ENCODE peak calls at places on chromosomes 16 and 17, in six cellular contexts. Q is hippocampal formation; C is stimulated activated CD4-positive, alpha-beta T cell treated with anti-CD3 and anti-CD28 coated beads, Interleukin-2, amount 100 ng/mL, for 48 hours; A is HCT116; D is NCI-H2107; M is GM04503. W is an unnamed sample.

GRCh38 chr17:16439303-16439791 is 24.0 kb downstream of the TRPV2 start:
- DNase-seq in D (no peak), C (no peak), Q (no peak), M (no peak), A (no peak), W (no peak)

GRCh38 chr17:19647697-19648474 is 665 bp upstream of the ALDH3A2 start:
- DNase-seq in C (peak; percentile 18), A (peak; percentile 23), D (peak; percentile 51), Q (peak; percentile 69), M (peak; percentile 34), W (no peak)

GRCh38 chr17:5943991-5944390 is 126.2 kb upstream of the WSCD1 start:
- DNase-seq in Q (no peak), A (no peak), D (no peak), C (no peak), M (no peak), W (no peak)

GRCh38 chr17:39666601-39667261 is 1.5 kb upstream of the PNMT start:
- DNase-seq in C (no peak), D (no peak), Q (no peak), M (no peak), A (no peak), W (no peak)

GRCh38 chr17:37710344-37710886 is 34.4 kb downstream of the HNF1B start:
- DNase-seq in C (no peak), Q (no peak), A (peak; percentile 22), M (no peak), D (peak; percentile 89), W (no peak)

GRCh38 chr17:34360571-34360970 is 2.5 kb downstream of the CCL1 start:
- DNase-seq in C (no peak), M (no peak), Q (no peak), D (no peak), A (no peak), W (no peak)

GRCh38 chr16:64012166-64012565 is 1109.7 kb downstream of the CDH11 start:
- DNase-seq in A (no peak), Q (no peak), M (no peak), C (no peak), D (no peak), W (no peak)

GRCh38 chr17:2713881-2714280 is 2.3 kb upstream of the CLUH start:
- DNase-seq in A (no peak), M (no peak), D (no peak), Q (no peak), C (no peak), W (no peak)

GRCh38 chr17:44353656-44354331 is 8.7 kb downstream of the GRN start:
- DNase-seq in D (no peak), M (no peak), C (no peak), A (no peak), Q (no peak), W (no peak)

GRCh38 chr17:39513256-39513655 is 52.0 kb downstream of the CDK12 start:
- DNase-seq in Q (no peak), D (no peak), M (no peak), C (no peak), A (no peak), W (no peak)

GRCh38 chr16:62638324-62638911 is 602.2 kb upstream of the CDH8 start:
- DNase-seq in Q (no peak), C (no peak), A (no peak), M (no peak), D (no peak), W (no peak)

GRCh38 chr17:77316191-77316641 is 175.4 kb downstream of the SEC14L1 start:
- DNase-seq in Q (no peak), M (no peak), C (no peak), D (no peak), A (no peak), W (no peak)

GRCh38 chr16:81424761-81425160 is 19.8 kb upstream of the CMIP start:
- DNase-seq in Q (no peak), M (no peak), C (no peak), D (no peak), A (no peak), W (no peak)

GRCh38 chr16:21277927-21278706 is at the start of gene CRYM:
- DNase-seq in Q (no peak), C (peak; percentile 59), M (no peak), D (peak; percentile 43), A (no peak), W (no peak)

GRCh38 chr17:39393732-39394131 is 7.7 kb downstream of the FBXL20 start:
- DNase-seq in D (no peak), M (no peak), C (no peak), A (no peak), Q (no peak), W (no peak)

GRCh38 chr17:41863074-41863843 is 2.0 kb downstream of the KLHL11 start:
- DNase-seq in Q (no peak), D (no peak), M (no peak), A (no peak), C (peak; percentile 33), W (no peak)

GRCh38 chr17:9200197-9200662 is 178.9 kb downstream of the NTN1 start:
- DNase-seq in D (no peak), Q (no peak), A (no peak), C (no peak), M (no peak), W (no peak)

GRCh38 chr17:80785477-80786178 is 206.0 kb upstream of the CHMP6 start:
- DNase-seq in Q (no peak), M (no peak), C (peak; percentile 31), D (peak; percentile 70), A (no peak), W (no peak)

GRCh38 chr17:17041018-17041521 is 1.2 kb upstream of the MPRIP start:
- DNase-seq in Q (peak; percentile 39), M (no peak), C (no peak), D (no peak), A (no peak), W (no peak)

GRCh38 chr17:49514374-49514738 is 19.3 kb downstream of the NGFR start:
- DNase-seq in C (no peak), A (no peak), M (no peak), D (no peak), Q (no peak), W (no peak)

GRCh38 chr17:77802333-77802615 is 156.2 kb upstream of the TNRC6C start:
- DNase-seq in Q (no peak), C (no peak), A (no peak), M (no peak), D (no peak), W (no peak)

W was measured in Panc1.